ENCODE peak calls at places on chromosomes 1 and 21, in nine cellular contexts. U, Z, O, F, W, S, Q, E and Y are unnamed samples.

GRCh38 chr1:159935719-159936283 is 9.6 kb downstream of the IGSF9 start:
- DNase-seq in U (no peak), Z (no peak), O (no peak), F (no peak), W (no peak), S (no peak), Q (no peak), E (no peak), Y (no peak)

GRCh38 chr1:186102107-186102506 is 272.9 kb downstream of the TPR start:
- DNase-seq in U (no peak), Z (no peak), O (no peak), F (no peak), W (no peak), S (no peak), Q (no peak), E (no peak), Y (no peak)

GRCh38 chr21:29315155-29315749 is 16.5 kb downstream of the BACH1 start:
- DNase-seq in U (no peak), Z (no peak), O (no peak), F (no peak), W (no peak), S (no peak), Q (no peak), E (no peak), Y (no peak)

GRCh38 chr1:50978144-50978851 is 8.3 kb downstream of the CDKN2C start:
- DNase-seq in U (peak; percentile 79), Z (peak; percentile 49), O (peak; percentile 42), F (peak; percentile 58), W (no peak), S (peak; percentile 77), Q (no peak), E (no peak), Y (no peak)

GRCh38 chr1:205317311-205317917 is 4.1 kb downstream of the NUAK2 start:
- DNase-seq in U (peak; percentile 95), Z (no peak), O (peak; percentile 88), F (peak; percentile 39), W (no peak), S (peak; percentile 87), Q (peak; percentile 92), E (no peak), Y (peak; percentile 89)

GRCh38 chr1:58922302-58923089 is 138.6 kb upstream of the JUN start:
- DNase-seq in U (peak; percentile 62), Z (peak; percentile 44), O (peak; percentile 93), F (peak; percentile 70), W (no peak), S (peak; percentile 71), Q (peak; percentile 65), E (no peak), Y (peak; percentile 73)

GRCh38 chr21:33293811-33294216 is 27.6 kb downstream of the IL10RB start:
- DNase-seq in U (no peak), Z (no peak), O (peak; percentile 25), F (no peak), W (no peak), S (no peak), Q (no peak), E (no peak), Y (no peak)

GRCh38 chr1:87796521-87796920 is 467.8 kb downstream of the LMO4 start:
- DNase-seq in U (peak; percentile 21), Z (no peak), O (no peak), F (no peak), W (no peak), S (no peak), Q (no peak), E (no peak), Y (no peak)

GRCh38 chr1:112935474-112936289 is 20.3 kb downstream of the SLC16A1 start:
- DNase-seq in U (no peak), Z (peak; percentile 78), O (no peak), F (no peak), W (no peak), S (no peak), Q (no peak), E (peak; percentile 26), Y (no peak)

GRCh38 chr1:174068000-174068399 is 45.8 kb upstream of the RC3H1 start:
- DNase-seq in U (no peak), Z (peak; percentile 41), O (no peak), F (no peak), W (no peak), S (no peak), Q (no peak), E (no peak), Y (no peak)

DNA sequence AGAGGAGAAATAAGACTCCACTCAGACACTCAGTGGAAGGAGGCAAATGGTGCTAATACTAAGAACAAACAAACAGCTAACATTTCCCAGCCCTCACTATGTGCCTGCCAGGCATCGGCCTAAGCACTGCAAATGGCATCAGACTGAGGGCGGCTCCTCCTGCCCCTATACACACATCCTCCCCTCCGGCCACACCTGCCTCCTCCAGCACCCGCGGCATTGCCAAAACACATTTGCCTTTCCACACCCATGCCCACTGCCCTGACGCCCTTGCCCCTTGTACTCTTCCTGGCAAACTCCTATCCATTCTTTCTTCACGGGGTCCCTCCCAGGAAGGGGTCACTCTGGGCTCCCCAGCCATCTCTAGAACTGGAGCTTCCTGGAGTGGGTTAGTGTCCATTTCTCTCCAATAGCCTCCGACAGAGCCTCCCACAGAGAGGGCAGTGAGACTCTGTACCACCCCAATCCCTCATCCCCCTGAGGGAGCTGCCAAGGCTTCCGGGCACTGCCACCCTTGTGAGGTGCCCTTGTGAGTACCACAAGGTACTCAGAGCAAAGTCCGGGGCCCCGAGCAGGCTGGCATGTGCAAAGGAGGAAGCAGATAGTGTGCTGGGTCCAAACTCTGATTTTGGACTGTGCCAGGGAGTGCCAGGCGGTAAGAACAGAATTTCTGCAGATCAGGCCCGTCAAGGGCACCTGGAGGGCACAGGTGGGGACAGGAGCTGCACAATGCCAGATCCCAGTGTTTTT is 959 bp downstream of the AKR7A3 start:
- DNase-seq in U (peak; percentile 57), Z (no peak), O (no peak), F (no peak), W (no peak), S (no peak), Q (no peak), E (no peak), Y (no peak)
- H3K4me3 ChIP-seq in U (peak overlapping the region; percentile 38), Z (no peak overlapping the region), O (no peak overlapping the region), F (no peak overlapping the region), W (no peak overlapping the region), S (no peak overlapping the region), Q (peak overlapping the region; percentile 54), E (no peak overlapping the region), Y (no peak overlapping the region)

GRCh38 chr1:223419115-223419514 is 25.9 kb downstream of the CCDC185 start:
- DNase-seq in U (no peak), Z (no peak), O (no peak), F (no peak), W (no peak), S (no peak), Q (no peak), E (no peak), Y (no peak)
- TF ChIP-seq CTCF in U (no peak), Z (no peak), O (no peak), F (no peak), W (no peak), S (no peak), Q (no peak), E (no peak), Y (no peak)

GRCh38 chr1:33127001-33127823 is 46.3 kb downstream of the AZIN2 start:
- DNase-seq in U (peak; percentile 98), Z (peak; percentile 100), O (peak; percentile 97), F (peak; percentile 99), W (peak; percentile 97), S (peak; percentile 99), Q (peak; percentile 96), E (peak; percentile 99), Y (peak; percentile 98)
- TF ChIP-seq POLR2A in U (peak; percentile 82), Z (peak; percentile 96), O (peak; percentile 52), F (peak; percentile 59), W (no peak), S (peak; percentile 35), Q (peak; percentile 44), E (peak; percentile 74), Y (no peak)

DNA sequence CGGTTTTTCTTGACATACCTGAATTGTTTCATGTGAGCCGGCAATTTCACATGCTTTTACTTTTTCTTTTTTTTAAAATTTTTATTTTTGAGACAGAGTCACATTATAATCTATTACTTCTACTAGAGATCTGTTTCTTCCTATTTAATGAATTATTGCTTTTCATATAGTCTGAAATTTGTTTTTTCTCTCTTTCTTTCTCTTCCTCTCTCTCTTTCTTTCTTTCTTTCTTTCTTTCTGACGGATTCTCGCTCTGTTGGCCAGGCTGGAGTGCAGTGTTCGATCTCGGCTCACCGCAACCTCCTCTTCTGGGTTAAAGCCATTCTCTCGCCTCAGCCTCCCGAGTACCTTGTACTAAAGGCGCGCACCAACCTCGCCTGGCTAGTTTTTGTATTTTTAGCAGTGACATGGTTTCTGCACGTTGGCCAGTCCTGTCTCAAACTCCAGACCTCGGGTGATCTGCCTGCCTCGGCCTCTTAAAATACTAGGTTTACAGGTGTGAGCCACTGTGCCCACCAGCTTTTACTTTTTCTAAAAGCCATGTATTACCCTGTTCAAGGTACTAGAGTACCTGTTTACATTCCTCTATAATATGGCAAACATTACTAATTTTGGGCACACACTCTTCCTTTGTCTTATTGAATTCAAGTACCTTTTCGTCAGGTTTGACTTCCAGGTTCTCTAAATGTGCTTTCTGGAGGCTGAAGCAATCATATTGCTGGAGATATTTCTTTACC is 86.5 kb upstream of the RHOU start:
- DNase-seq in U (no peak), Z (no peak), O (no peak), F (no peak), W (no peak), S (no peak), Q (no peak), E (no peak), Y (no peak)
- H3K4me3 ChIP-seq in U (no peak overlapping the region), Z (no peak overlapping the region), O (no peak overlapping the region), F (no peak overlapping the region), W (no peak overlapping the region), S (peak overlapping the region; percentile 42), Q (no peak overlapping the region), E (peak overlapping the region; percentile 69), Y (no peak overlapping the region)

GRCh38 chr1:202888507-202889360 is at the start of gene RABIF:
- DNase-seq in U (peak; percentile 97), Z (peak; percentile 91), O (peak; percentile 96), F (peak; percentile 98), W (peak; percentile 65), S (peak; percentile 95), Q (peak; percentile 96), E (peak; percentile 88), Y (peak; percentile 99)
- TF ChIP-seq CTCF in U (peak; percentile 38), Z (peak; percentile 32), O (no peak), F (peak; percentile 50), W (no peak), S (no peak), Q (no peak), E (no peak), Y (no peak)